ENCODE peak calls at places on chromosomes 6 and 20, in ten cellular contexts. C is AG09319, Q is H9, A is epithelial cell of esophagus, X is mesothelial cell of epicardium, I is HFF-Myc, V is foreskin fibroblast, N is right lobe of liver, F is GM12864, S is lower leg skin. R is an unnamed sample.

GRCh38 chr20:24027229-24027628 is 38.6 kb upstream of the GGTLC1 start:
- DNase-seq in C (no peak), Q (no peak), A (peak; percentile 32), X (no peak), I (no peak), V (no peak), N (peak; percentile 48), F (no peak), S (peak; percentile 74), R (no peak)

GRCh38 chr20:10603971-10604864 is 69.6 kb downstream of the JAG1 start:
- DNase-seq in C (peak; percentile 62), Q (no peak), A (peak; percentile 83), X (no peak), I (no peak), V (peak; percentile 88), N (peak; percentile 27), F (no peak), S (no peak), R (peak; percentile 77)

GRCh38 chr20:62739067-62739466 is 30.4 kb downstream of the NTSR1 start:
- DNase-seq in C (no peak), Q (no peak), A (no peak), X (peak; percentile 12), I (no peak), V (no peak), N (peak; percentile 17), F (no peak), S (no peak), R (no peak)

GRCh38 chr20:21714297-21715192 is 9.1 kb downstream of the PAX1 start:
- DNase-seq in C (no peak), Q (peak; percentile 66), A (no peak), X (no peak), I (no peak), V (no peak), N (no peak), F (no peak), S (no peak), R (no peak)

GRCh38 chr6:30683137-30683979 is 3.1 kb downstream of the PPP1R18 start:
- DNase-seq in C (no peak), Q (no peak), A (no peak), X (no peak), I (no peak), V (no peak), N (peak; percentile 46), F (no peak), S (no peak), R (no peak)

GRCh38 chr20:51712501-51713212 is 55.5 kb downstream of the ATP9A start:
- DNase-seq in C (no peak), Q (peak; percentile 64), A (peak; percentile 40), X (no peak), I (no peak), V (no peak), N (no peak), F (no peak), S (no peak), R (peak; percentile 16)

GRCh38 chr6:111480988-111481830 is 1.8 kb downstream of the REV3L start:
- DNase-seq in C (no peak), Q (no peak), A (no peak), X (no peak), I (no peak), V (no peak), N (no peak), F (no peak), S (no peak), R (no peak)

GRCh38 chr6:158285321-158285960 is 26.8 kb upstream of the TULP4 start:
- DNase-seq in C (no peak), Q (no peak), A (peak; percentile 16), X (no peak), I (no peak), V (no peak), N (no peak), F (no peak), S (no peak), R (no peak)

GRCh38 chr20:63409834-63410435 is 48.8 kb upstream of the CHRNA4 start:
- DNase-seq in C (no peak), Q (peak; percentile 69), A (no peak), X (no peak), I (no peak), V (no peak), N (no peak), F (no peak), S (no peak), R (no peak)

DNA sequence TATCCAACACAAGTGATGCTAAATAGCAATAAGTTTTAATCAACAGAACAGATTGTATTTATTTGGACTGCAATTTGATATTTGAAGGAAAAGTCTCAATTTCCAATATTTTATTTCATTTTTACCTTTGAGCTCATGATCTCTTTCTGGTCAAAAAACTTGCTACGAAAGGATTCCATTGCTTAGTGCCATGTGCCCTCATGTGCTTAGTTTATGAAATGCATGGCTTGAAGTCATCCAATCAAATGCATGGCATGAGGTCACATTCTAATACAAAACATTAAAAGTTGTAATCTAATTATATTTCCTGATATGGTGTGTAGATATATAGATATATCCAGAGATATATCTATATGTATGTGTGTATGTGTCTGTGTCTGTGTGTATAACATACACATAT is 321.2 kb upstream of the ADGRB3 start:
- DNase-seq in C (no peak), Q (no peak), A (peak; percentile 29), X (no peak), I (no peak), V (peak; percentile 12), N (no peak), F (no peak), S (no peak), R (no peak)
- TF ChIP-seq CTCF in C (peak; percentile 2), Q (peak; percentile 59), A (peak; percentile 48), X (no peak), I (no peak), V (no peak), N (no peak), F (no peak), S (no peak), R (no peak)

GRCh38 chr6:57029213-57029612 is 17.3 kb upstream of the KIAA1586 start:
- DNase-seq in C (no peak), Q (no peak), A (peak; percentile 55), X (peak; percentile 27), I (no peak), V (no peak), N (no peak), F (no peak), S (no peak), R (no peak)

GRCh38 chr6:57033228-57033627 is 13.3 kb upstream of the KIAA1586 start:
- DNase-seq in C (no peak), Q (no peak), A (no peak), X (no peak), I (no peak), V (no peak), N (no peak), F (no peak), S (no peak), R (no peak)

GRCh38 chr6:57024321-57024720 is 22.2 kb upstream of the KIAA1586 start:
- DNase-seq in C (no peak), Q (no peak), A (no peak), X (no peak), I (no peak), V (no peak), N (no peak), F (no peak), S (no peak), R (no peak)

GRCh38 chr6:57024775-57025174 is 21.7 kb upstream of the KIAA1586 start:
- DNase-seq in C (no peak), Q (no peak), A (no peak), X (no peak), I (no peak), V (no peak), N (no peak), F (no peak), S (no peak), R (no peak)

GRCh38 chr6:57027301-57027700 is 19.2 kb upstream of the KIAA1586 start:
- DNase-seq in C (no peak), Q (no peak), A (no peak), X (no peak), I (no peak), V (no peak), N (no peak), F (no peak), S (no peak), R (no peak)
- TF ChIP-seq CTCF in C (no peak), Q (no peak), A (no peak), X (no peak), I (no peak), V (no peak), N (no peak), F (no peak), S (no peak), R (no peak)

DNA sequence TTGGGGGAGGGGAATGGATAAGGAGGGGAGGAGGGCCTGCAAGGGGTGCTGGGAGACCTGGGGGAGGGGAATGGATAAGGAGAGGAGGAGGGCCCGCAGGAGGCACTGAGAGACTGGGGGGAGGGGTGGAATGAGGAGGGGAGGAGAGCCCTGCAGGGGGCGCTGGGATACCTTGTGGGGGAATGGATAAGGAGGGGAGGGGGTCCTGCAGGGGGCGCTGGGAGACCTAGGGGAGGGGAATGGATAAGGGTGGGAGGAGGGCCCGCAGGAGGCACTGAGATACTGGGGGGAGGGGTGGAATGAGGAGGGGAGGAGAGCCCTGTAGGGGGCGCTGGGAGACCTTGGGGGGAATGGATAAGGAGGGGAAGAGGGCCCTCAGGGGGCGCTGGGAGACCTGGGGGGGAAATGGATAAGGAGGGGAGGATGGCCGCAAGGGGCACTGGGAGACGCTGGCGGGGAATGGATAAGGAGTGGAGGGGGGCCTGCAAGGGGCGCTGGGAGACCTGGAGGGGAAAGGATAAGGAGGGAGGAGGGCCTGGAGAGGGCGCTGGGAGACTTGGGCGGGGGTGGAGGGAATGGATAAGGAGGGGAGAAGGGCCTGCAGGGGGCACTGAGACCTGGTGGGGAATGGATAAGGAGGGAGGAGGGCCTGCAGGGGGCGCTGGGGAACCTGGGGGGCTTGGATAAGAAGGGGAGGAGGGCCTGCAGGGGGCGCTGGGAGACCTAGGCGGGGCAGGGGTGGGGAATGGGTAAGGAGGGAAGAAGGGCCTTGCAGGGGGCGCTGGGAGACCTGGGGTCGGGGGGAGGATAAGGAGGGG is 1.3 kb upstream of the CTCFL start:
- DNase-seq in C (no peak), Q (peak; percentile 63), A (no peak), X (no peak), I (no peak), V (no peak), N (peak; percentile 45), F (no peak), S (no peak), R (no peak)
- TF ChIP-seq CTCF in C (no peak), Q (peak; percentile 56), A (no peak), X (no peak), I (peak; percentile 25), V (no peak), N (no peak), F (peak; percentile 30), S (no peak), R (peak; percentile 29)

DNA sequence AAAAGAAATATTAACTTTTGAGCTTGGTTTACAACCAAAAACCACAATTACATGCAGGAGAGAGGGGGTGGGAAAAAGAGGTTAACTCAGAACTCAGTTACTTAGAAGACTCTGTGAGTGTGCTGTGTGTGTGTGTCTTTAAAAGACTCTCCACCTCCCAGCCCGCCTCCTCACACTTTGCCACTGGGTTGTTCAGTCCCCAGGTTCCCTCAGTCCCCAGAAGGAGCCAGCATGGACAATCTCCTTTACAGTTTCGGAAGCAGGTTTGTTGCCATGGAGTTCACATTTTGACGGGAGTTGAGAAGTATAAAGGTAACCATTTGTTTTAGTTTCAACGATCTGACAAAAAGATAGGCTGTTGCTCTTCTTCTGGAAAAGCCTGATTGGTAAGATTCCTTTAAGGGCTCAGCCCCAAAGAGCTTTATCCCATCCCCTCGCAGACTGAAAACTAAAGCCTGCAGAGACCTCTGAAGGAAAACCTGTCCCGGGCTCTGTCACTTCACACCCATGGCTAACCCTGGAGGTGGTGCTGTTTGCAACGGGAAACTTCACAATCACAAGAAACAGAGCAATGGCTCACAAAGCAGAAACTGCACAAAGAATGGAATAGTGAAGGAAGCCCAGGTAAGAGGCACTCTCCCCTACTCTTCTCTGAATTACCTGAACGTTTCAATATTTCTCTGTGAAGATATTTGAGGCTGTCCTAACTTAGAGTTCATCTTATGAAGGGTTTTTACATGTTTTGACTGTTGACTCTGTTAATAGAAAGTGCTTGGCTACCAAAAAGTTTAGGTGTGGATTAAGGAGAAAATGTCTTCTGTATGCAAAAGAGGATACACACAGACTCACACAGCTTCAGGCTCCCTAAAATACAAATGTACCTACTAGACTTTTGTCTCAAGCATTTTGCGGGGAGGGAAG is at the start of gene SPTLC3:
- DNase-seq in C (no peak), Q (peak; percentile 60), A (peak; percentile 73), X (no peak), I (no peak), V (peak; percentile 23), N (peak; percentile 46), F (no peak), S (no peak), R (no peak)
- TF ChIP-seq CTCF in C (no peak), Q (peak; percentile 25), A (no peak), X (no peak), I (no peak), V (no peak), N (no peak), F (no peak), S (no peak), R (no peak)